ENCODE peak calls at places on chromosomes 2 and 18, in ten cellular contexts. N is T-helper 17 cell, A is A673, X is amygdala, E is gastrocnemius medialis, T is ovary, H is heart left ventricle, G is NCI-H2171 treated with DMSO at 0.1 percent for 48 hours, J is RCC 7860, U is mucosa of gallbladder. R is an unnamed sample.

GRCh38 chr2:19559596-19560240 is 201.3 kb upstream of the OSR1 start:
- DNase-seq in T (no peak), N (no peak), U (no peak), E (no peak), X (no peak), A (no peak), G (peak), H (no peak), J (no peak), R (no peak)

GRCh38 chr2:189104926-189105325 is 74.6 kb downstream of the COL5A2 start:
- DNase-seq in E (no peak), T (no peak), J (no peak), G (no peak), A (no peak), H (no peak), N (no peak), X (no peak), U (no peak), R (no peak)

GRCh38 chr2:118055512-118056164 is 32.6 kb upstream of the INSIG2 start:
- DNase-seq in T (no peak), E (no peak), A (no peak), G (no peak), U (no peak), H (no peak), J (no peak), X (no peak), N (no peak), R (no peak)

GRCh38 chr18:5895886-5896740 is 791 bp upstream of the TMEM200C start:
- DNase-seq in E (no peak), X (no peak), N (no peak), U (peak), J (no peak), A (no peak), H (peak), T (peak), G (peak), R (no peak)

GRCh38 chr2:47237375-47238357 is 82.6 kb upstream of the STPG4 start:
- DNase-seq in G (no peak), J (peak), H (peak), E (no peak), U (no peak), N (no peak), T (peak), X (no peak), A (no peak), R (no peak)

GRCh38 chr2:198698230-198698629 is 759.5 kb downstream of the SATB2 start:
- DNase-seq in X (no peak), H (no peak), G (no peak), N (no peak), T (no peak), U (no peak), J (no peak), E (no peak), A (no peak), R (no peak)

GRCh38 chr18:2515408-2515807 is 55.9 kb downstream of the METTL4 start:
- DNase-seq in H (no peak), X (no peak), E (no peak), J (peak), G (no peak), U (no peak), A (peak), N (no peak), T (no peak), R (no peak)

GRCh38 chr2:14417586-14417985 is 214.9 kb upstream of the LRATD1 start:
- DNase-seq in U (no peak), N (no peak), H (no peak), E (no peak), J (no peak), X (no peak), A (no peak), T (no peak), G (no peak), R (no peak)

R was measured in activated T-helper 2 cell treated with anti-CD3 and anti-CD28 coated beads, Interferon-gamma antibody, Interleukin-2, Interleukin-4, amounts not matched to agents 10 μg/mL and 5 μg/mL and 100 μg/mL, durations not matched to agents 14 hours and 24 hours and 36 hours.